ENCODE peak calls at places on chromosome 21, in four cellular contexts. H is AG09319, V is AG04449, N is Daoy. S is an unnamed sample.
A peak's percentile ranks its signal among the peaks of the same experiment; 100 is the strongest.

GRCh38 chr21:44487831-44488230 is 32.5 kb downstream of the LRRC3 start:
- DNase-seq in H (no peak), V (no peak), N (no peak), S (peak; percentile 14)

GRCh38 chr21:38354231-38354630 is 97.4 kb downstream of the KCNJ15 start:
- DNase-seq in H (no peak), V (no peak), N (no peak), S (no peak)

GRCh38 chr21:44875341-44875740 is 1.9 kb upstream of the PTTG1IP start:
- DNase-seq in H (peak; percentile 25), V (no peak), N (no peak), S (peak; percentile 44)

GRCh38 chr21:45319461-45320211 is 31.9 kb upstream of the POFUT2 start:
- DNase-seq in H (no peak), V (no peak), N (peak; percentile 58), S (no peak)

GRCh38 chr21:44428281-44428942 is 26.9 kb upstream of the LRRC3 start:
- DNase-seq in H (no peak), V (no peak), N (peak; percentile 52), S (no peak)

GRCh38 chr21:40770435-40771055 is 76.4 kb downstream of the DSCAM start:
- DNase-seq in H (no peak), V (no peak), N (no peak), S (no peak)

GRCh38 chr21:38921511-38922215 is 115.9 kb downstream of the ETS2 start:
- DNase-seq in H (no peak), V (no peak), N (peak; percentile 32), S (no peak)

GRCh38 chr21:15397258-15397657 is 332.5 kb upstream of the NRIP1 start:
- DNase-seq in H (no peak), V (no peak), N (no peak), S (no peak)

GRCh38 chr21:35711661-35712060 is 348.7 kb downstream of the SETD4 start:
- DNase-seq in H (no peak), V (no peak), N (no peak), S (no peak)

GRCh38 chr21:31479714-31480113 is 135.7 kb upstream of the TIAM1 start:
- DNase-seq in H (no peak), V (no peak), N (no peak), S (no peak)

GRCh38 chr21:14862794-14863720 is 201.7 kb downstream of the NRIP1 start:
- DNase-seq in H (no peak), V (no peak), N (no peak), S (no peak)

GRCh38 chr21:29431680-29432079 is 133.0 kb downstream of the BACH1 start:
- DNase-seq in H (no peak), V (no peak), N (no peak), S (no peak)

GRCh38 chr21:38596264-38597042 is 98.2 kb upstream of the ERG start:
- DNase-seq in H (no peak), V (no peak), N (peak; percentile 51), S (no peak)

GRCh38 chr21:25565272-25566199 is 41.7 kb downstream of the MRPL39 start:
- DNase-seq in H (no peak), V (no peak), N (no peak), S (no peak)

GRCh38 chr21:44926364-44927101 is 5.8 kb upstream of the ITGB2 start:
- DNase-seq in H (no peak), V (no peak), N (peak; percentile 70), S (no peak)

GRCh38 chr21:30829659-30830058 is at the start of gene KRTAP7-1:
- DNase-seq in H (no peak), V (no peak), N (no peak), S (no peak)

GRCh38 chr21:43365611-43366426 is 61.1 kb downstream of the SIK1 start:
- DNase-seq in H (no peak), V (no peak), N (no peak), S (no peak)

GRCh38 chr21:31803039-31804007 is 69.5 kb upstream of the HUNK start:
- DNase-seq in H (no peak), V (no peak), N (no peak), S (no peak)

GRCh38 chr21:35226960-35227741 is 178.0 kb upstream of the RUNX1 start:
- DNase-seq in H (no peak), V (no peak), N (no peak), S (no peak)

GRCh38 chr21:20720623-20721022 is 277.6 kb upstream of the NCAM2 start:
- DNase-seq in H (no peak), V (no peak), N (peak; percentile 29), S (peak; percentile 4)

GRCh38 chr21:34604556-34604955 is 10.4 kb downstream of the RCAN1 start:
- DNase-seq in H (no peak), V (no peak), N (no peak), S (no peak)

GRCh38 chr21:29232601-29233541 is 65.9 kb upstream of the BACH1 start:
- DNase-seq in H (no peak), V (peak; percentile 57), N (peak; percentile 54), S (no peak)

GRCh38 chr21:33071878-33072306 is 2.0 kb downstream of the OLIG1 start:
- DNase-seq in H (no peak), V (no peak), N (peak; percentile 39), S (no peak)

GRCh38 chr21:38805282-38806152 is at the start of gene ETS2:
- DNase-seq in H (peak; percentile 79), V (peak; percentile 57), N (peak; percentile 97), S (peak; percentile 93)

GRCh38 chr21:46581780-46582307 is 23.0 kb downstream of the S100B start:
- DNase-seq in H (no peak), V (no peak), N (no peak), S (no peak)

GRCh38 chr21:31972622-31973021 is 99.8 kb downstream of the HUNK start:
- DNase-seq in H (no peak), V (no peak), N (no peak), S (no peak)

GRCh38 chr21:41691205-41692203 is 75.3 kb downstream of the RIPK4 start:
- DNase-seq in H (no peak), V (no peak), N (no peak), S (no peak)